ENCODE peak calls at places on chromosome 1, in nine cellular contexts. K, N, E, T, Z, M, X, J and L are unnamed samples.

GRCh38 chr1:9249534-9250335 is 15.2 kb downstream of the H6PD start:
- DNase-seq in E (peak), T (no peak), Z (peak), M (no peak), X (peak), K (peak), J (peak), N (peak), L (no peak)

GRCh38 chr1:216788671-216789070 is 65.4 kb upstream of the ESRRG start:
- DNase-seq in Z (no peak), J (no peak), X (no peak), K (no peak), M (no peak), T (no peak), E (peak), N (no peak), L (no peak)

GRCh38 chr1:64894438-64895196 is 71.7 kb downstream of the JAK1 start:
- DNase-seq in N (no peak), K (no peak), X (no peak), M (no peak), J (no peak), T (no peak), E (peak), Z (no peak), L (no peak)

GRCh38 chr1:16167331-16168143 is 11.7 kb upstream of the EPHA2 start:
- DNase-seq in M (no peak), N (peak), X (no peak), T (no peak), K (peak), Z (peak), E (no peak), J (peak), L (peak)

GRCh38 chr1:81582467-81582986 is 218.2 kb upstream of the ADGRL2 start:
- DNase-seq in J (no peak), E (no peak), N (no peak), X (no peak), T (no peak), M (peak), Z (no peak), K (no peak), L (no peak)

GRCh38 chr1:10212476-10212875 is 2.1 kb downstream of the KIF1B start:
- DNase-seq in Z (no peak), N (no peak), J (no peak), E (peak), X (no peak), M (no peak), T (no peak), K (no peak), L (no peak)

GRCh38 chr1:112618114-112618720 is 724 bp downstream of the ST7L start:
- DNase-seq in E (no peak), T (no peak), K (no peak), X (no peak), M (peak), Z (no peak), J (no peak), N (peak), L (peak)

GRCh38 chr1:226148121-226148648 is 38.4 kb downstream of the ACBD3 start:
- DNase-seq in T (no peak), N (no peak), K (no peak), M (no peak), X (no peak), Z (no peak), J (no peak), E (no peak), L (no peak)

GRCh38 chr1:69455718-69456117 is 112.0 kb upstream of the LRRC7 start:
- DNase-seq in J (no peak), K (no peak), T (no peak), X (no peak), Z (no peak), E (no peak), N (no peak), M (no peak), L (no peak)

GRCh38 chr1:42052300-42052699 is 100.9 kb upstream of the GUCA2B start:
- DNase-seq in N (no peak), J (no peak), X (no peak), E (no peak), T (no peak), K (no peak), M (no peak), Z (no peak), L (no peak)

GRCh38 chr1:44677201-44677520 is 2.6 kb downstream of the ARMH1 start:
- DNase-seq in N (no peak), K (peak), J (no peak), X (no peak), E (peak), M (peak), Z (no peak), T (no peak), L (no peak)

GRCh38 chr1:45674478-45674877 is 11.9 kb downstream of the GPBP1L1 start:
- DNase-seq in K (no peak), X (no peak), E (no peak), M (no peak), J (no peak), N (no peak), Z (no peak), T (no peak), L (no peak)

DNA sequence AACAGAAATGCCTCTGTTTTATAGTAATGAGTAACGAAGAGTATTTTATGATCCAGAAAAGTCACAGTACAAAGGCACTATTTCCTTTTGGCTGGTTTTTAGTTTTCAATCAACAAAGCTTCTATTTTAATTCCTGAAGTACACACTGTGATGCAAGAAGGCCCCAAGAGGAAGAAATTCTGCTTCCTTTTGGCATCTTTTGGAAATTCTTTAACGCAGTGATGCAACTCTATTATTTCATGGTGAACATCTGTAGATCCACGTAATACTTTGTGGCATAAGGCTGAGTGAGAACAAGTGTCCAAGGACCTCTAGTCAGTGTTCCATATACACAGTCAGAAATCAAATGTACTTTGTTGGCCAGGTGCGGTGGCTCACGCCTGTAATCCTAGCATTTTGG is 137.5 kb downstream of the TGFB2 start:
- DNase-seq in K (no peak), E (peak), T (no peak), X (no peak), J (no peak), Z (no peak), N (no peak), M (no peak), L (no peak)
- H3K4me3 ChIP-seq in K (no peak), E (no peak), T (no peak), X (no peak), J (no peak), Z (no peak), N (no peak), M (no peak), L (no peak)

GRCh38 chr1:151635479-151636072 is 23.7 kb downstream of the SNX27 start:
- DNase-seq in J (no peak), X (no peak), Z (no peak), N (no peak), M (no peak), K (peak), E (no peak), T (no peak), L (no peak)

GRCh38 chr1:151638074-151638775 is 26.4 kb downstream of the SNX27 start:
- DNase-seq in M (no peak), K (no peak), X (no peak), J (no peak), N (no peak), T (no peak), E (no peak), Z (no peak), L (no peak)

GRCh38 chr1:151639466-151639865 is 27.6 kb downstream of the SNX27 start:
- DNase-seq in M (peak), T (no peak), N (no peak), X (no peak), J (no peak), K (no peak), Z (no peak), E (no peak), L (no peak)

GRCh38 chr1:151641229-151641628 is 29.4 kb downstream of the SNX27 start:
- DNase-seq in T (no peak), M (peak), Z (no peak), E (no peak), J (no peak), K (no peak), X (no peak), N (no peak), L (no peak)

GRCh38 chr1:151638812-151639211 is 27.0 kb downstream of the SNX27 start:
- DNase-seq in Z (no peak), T (no peak), E (no peak), M (no peak), N (no peak), X (no peak), K (no peak), J (no peak), L (no peak)
- H3K27ac ChIP-seq in Z (peak), T (no peak), E (no peak), M (no peak), N (no peak), X (no peak), K (no peak), J (no peak), L (no peak)

DNA sequence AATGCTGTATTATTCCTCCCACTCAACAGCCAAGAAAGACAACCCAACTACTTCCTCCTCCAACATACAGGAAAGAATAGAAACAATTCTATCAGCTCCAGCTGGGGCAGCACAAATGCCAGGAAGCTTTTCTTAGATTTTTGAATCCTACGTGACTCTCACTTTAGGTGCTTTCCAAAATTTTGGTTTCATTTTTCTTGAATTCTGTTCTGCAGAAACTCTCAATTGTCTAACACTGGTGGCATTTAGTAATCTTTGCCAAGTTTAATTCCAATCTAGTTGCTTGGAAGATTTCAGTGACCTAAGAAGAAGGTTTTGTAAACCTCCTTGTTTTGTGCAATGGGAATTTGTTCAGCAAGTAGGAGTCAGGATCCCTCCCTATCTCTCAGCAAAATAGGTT is 37.1 kb upstream of the DOCK7 start:
- DNase-seq in J (no peak), E (peak), K (peak), Z (no peak), M (peak), X (no peak), T (no peak), N (no peak), L (no peak)
- H3K4me3 ChIP-seq in J (no peak), E (no peak), K (no peak), Z (no peak), M (no peak), X (peak), T (peak), N (no peak), L (no peak)

GRCh38 chr1:207040181-207040533 is 7.6 kb upstream of the C1orf116 start:
- DNase-seq in X (no peak), T (no peak), M (no peak), K (no peak), J (no peak), E (peak), N (no peak), Z (no peak), L (no peak)
- H3K27ac ChIP-seq in X (peak), T (no peak), M (no peak), K (no peak), J (no peak), E (no peak), N (no peak), Z (no peak), L (no peak)

GRCh38 chr1:221237587-221237986 is 358.3 kb downstream of the HLX start:
- DNase-seq in J (no peak), T (no peak), E (no peak), K (no peak), N (no peak), X (no peak), M (no peak), Z (no peak), L (no peak)
- H3K4me3 ChIP-seq in J (no peak), T (no peak), E (no peak), K (no peak), N (no peak), X (no peak), M (no peak), Z (no peak), L (no peak)

GRCh38 chr1:241163363-241163762 is 193.6 kb downstream of the RGS7 start:
- DNase-seq in N (no peak), T (no peak), Z (no peak), E (no peak), J (no peak), K (peak), X (no peak), M (no peak), L (no peak)
- H3K27ac ChIP-seq in N (no peak), T (no peak), Z (no peak), E (no peak), J (no peak), K (peak), X (no peak), M (no peak), L (no peak)